ENCODE peak calls at places on chromosomes 4 and X, in eight cellular contexts. A is tibial artery, Y is kidney epithelial cell, K is thoracic aorta, J is choroid plexus epithelial cell, G is cardiac fibroblast, B is fibroblast of pulmonary artery, V is Calu3. M is an unnamed sample.

GRCh38 chr4:61397174-61397573 is 197.0 kb downstream of the ADGRL3 start:
- DNase-seq in A (no peak), Y (peak), K (no peak), J (peak), G (peak), B (peak), V (no peak), M (no peak)

GRCh38 chrX:101287402-101287801 is 3.7 kb downstream of the TAF7L start:
- DNase-seq in A (no peak), Y (peak), K (no peak), J (peak), G (peak), B (peak), V (peak), M (peak)

GRCh38 chr4:8900588-8900987 is 28.9 kb upstream of the HMX1 start:
- DNase-seq in A (no peak), Y (no peak), K (no peak), J (no peak), G (no peak), B (no peak), V (no peak), M (no peak)

GRCh38 chr4:165379662-165380061 is 854 bp downstream of the CPE start:
- DNase-seq in A (peak), Y (no peak), K (no peak), J (peak), G (peak), B (no peak), V (no peak), M (no peak)

GRCh38 chr4:139986621-139987510 is 167.1 kb downstream of the MAML3 start:
- DNase-seq in A (no peak), Y (no peak), K (no peak), J (peak), G (peak), B (peak), V (no peak), M (no peak)

GRCh38 chr4:124035364-124036036 is 638.9 kb downstream of the SPRY1 start:
- DNase-seq in A (no peak), Y (no peak), K (no peak), J (no peak), G (no peak), B (no peak), V (no peak), M (no peak)

GRCh38 chrX:19593684-19594083 is 78.4 kb upstream of the MAP3K15 start:
- DNase-seq in A (no peak), Y (peak), K (no peak), J (peak), G (peak), B (peak), V (peak), M (no peak)

GRCh38 chrX:120402363-120402762 is 40.5 kb downstream of the ATP1B4 start:
- DNase-seq in A (no peak), Y (no peak), K (no peak), J (peak), G (no peak), B (no peak), V (no peak), M (no peak)

GRCh38 chr4:70651864-70652506 is 14.3 kb downstream of the JCHAIN start:
- DNase-seq in A (no peak), Y (no peak), K (no peak), J (peak), G (peak), B (peak), V (no peak), M (no peak)

GRCh38 chr4:6773106-6773505 is 9.4 kb upstream of the KIAA0232 start:
- DNase-seq in A (no peak), Y (no peak), K (no peak), J (peak), G (no peak), B (no peak), V (no peak), M (no peak)

GRCh38 chr4:174334628-174335027 is 50.9 kb downstream of the CEP44 start:
- DNase-seq in A (no peak), Y (no peak), K (no peak), J (no peak), G (no peak), B (no peak), V (no peak), M (no peak)

GRCh38 chrX:72572248-72573157 is at the start of gene HDAC8:
- DNase-seq in A (peak), Y (peak), K (no peak), J (peak), G (peak), B (peak), V (peak), M (peak)

DNA sequence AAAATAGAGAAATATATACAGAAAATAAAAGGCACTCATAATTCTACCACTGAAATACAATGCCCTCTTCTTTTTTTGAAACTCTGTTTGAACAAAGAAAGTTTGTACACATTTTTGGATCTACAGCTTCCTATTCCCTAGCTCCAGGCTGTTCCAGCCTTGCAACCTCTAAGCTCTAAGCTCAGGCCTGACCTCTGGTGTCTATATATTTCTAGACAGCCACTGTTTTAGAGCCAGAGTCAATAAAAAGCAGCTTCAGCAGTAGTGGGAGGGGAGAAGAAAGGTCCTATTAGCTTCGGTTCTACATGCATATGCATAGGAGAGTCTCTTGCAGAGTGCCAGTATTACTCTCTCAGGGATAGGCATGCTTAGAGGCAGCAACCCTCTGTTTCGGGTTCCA is 39.7 kb downstream of the CLDN2 start:
- DNase-seq in A (no peak), Y (no peak), K (no peak), J (peak), G (peak), B (peak), V (peak), M (no peak)
- TF ChIP-seq CTCF in A (no peak), Y (no peak), K (no peak), J (peak), G (peak), B (peak), V (no peak), M (no peak)

GRCh38 chr4:138835833-138836521 is 179.6 kb upstream of the NOCT start:
- DNase-seq in A (no peak), Y (no peak), K (no peak), J (peak), G (peak), B (peak), V (peak), M (no peak)
- TF ChIP-seq CTCF in A (no peak), Y (peak), K (no peak), J (peak), G (no peak), B (no peak), V (no peak), M (no peak)

GRCh38 chr4:39808231-39808749 is 110.4 kb downstream of the UBE2K start:
- DNase-seq in A (no peak), Y (no peak), K (no peak), J (no peak), G (no peak), B (no peak), V (no peak), M (no peak)
- TF ChIP-seq CTCF in A (no peak), Y (no peak), K (no peak), J (no peak), G (no peak), B (no peak), V (no peak), M (no peak)

GRCh38 chr4:21507439-21507838 is 441.1 kb downstream of the KCNIP4 start:
- DNase-seq in A (no peak), Y (no peak), K (no peak), J (peak), G (peak), B (peak), V (no peak), M (no peak)
- TF ChIP-seq CTCF in A (no peak), Y (peak), K (no peak), J (peak), G (peak), B (peak), V (no peak), M (peak)

GRCh38 chrX:16671005-16671404 is 21.0 kb downstream of the S100G start:
- DNase-seq in A (no peak), Y (peak), K (no peak), J (peak), G (peak), B (peak), V (peak), M (peak)
- TF ChIP-seq CTCF in A (peak), Y (peak), K (no peak), J (peak), G (peak), B (peak), V (no peak), M (no peak)